ENCODE peak calls at places on chromosomes 12 and 14, in four cellular contexts. N is OCI-LY7, S is coronary artery, H is GM06990. G is an unnamed sample.

GRCh38 chr12:131737485-131737827 is 26.6 kb downstream of the SFSWAP start:
- DNase-seq in N (no peak), S (no peak), H (no peak), G (no peak)

GRCh38 chr12:116556964-116557706 is 2.0 kb upstream of the MAP1LC3B2 start:
- DNase-seq in N (no peak), S (no peak), H (no peak), G (no peak)

GRCh38 chr12:122687091-122687490 is 16.1 kb downstream of the HCAR2 start:
- DNase-seq in N (no peak), S (no peak), H (no peak), G (no peak)

GRCh38 chr12:49868449-49868848 is 25.5 kb upstream of the BCDIN3D start:
- DNase-seq in N (no peak), H (no peak), S (peak), G (no peak)

GRCh38 chr14:79011091-79011919 is 841.1 kb downstream of the NRXN3 start:
- DNase-seq in S (no peak), H (no peak), N (peak), G (no peak)

GRCh38 chr12:40170593-40170992 is 54.2 kb upstream of the LRRK2 start:
- DNase-seq in S (no peak), N (no peak), H (no peak), G (no peak)

GRCh38 chr12:132488127-132489077 is 1.5 kb upstream of the FBRSL1 start:
- DNase-seq in S (no peak), H (no peak), N (peak), G (no peak)

GRCh38 chr12:93622485-93622884 is 50.0 kb downstream of the SOCS2 start:
- DNase-seq in N (no peak), S (no peak), H (no peak), G (peak)

GRCh38 chr12:62772556-62772955 is 162.4 kb downstream of the PPM1H start:
- DNase-seq in H (no peak), S (no peak), N (no peak), G (no peak)

GRCh38 chr14:71629250-71629649 is 303.0 kb upstream of the RGS6 start:
- DNase-seq in S (no peak), H (no peak), N (no peak), G (no peak)

GRCh38 chr12:21248679-21249078 is 86.0 kb downstream of the SLCO1A2 start:
- DNase-seq in H (no peak), S (no peak), N (peak), G (no peak)

GRCh38 chr14:24100197-24100981 is 6.3 kb downstream of the PCK2 start:
- DNase-seq in H (no peak), S (no peak), N (no peak), G (no peak)

GRCh38 chr12:108825205-108825950 is 32.0 kb downstream of the SSH1 start:
- DNase-seq in S (no peak), N (no peak), H (no peak), G (no peak)

GRCh38 chr14:61255968-61256367 is 25.2 kb downstream of the TMEM30B start:
- DNase-seq in S (no peak), H (no peak), N (no peak), G (no peak)

GRCh38 chr14:29755311-29756052 is 172.2 kb downstream of the PRKD1 start:
- DNase-seq in H (no peak), N (no peak), S (no peak), G (no peak)

GRCh38 chr14:95319312-95320075 is at the start of gene CLMN:
- DNase-seq in S (no peak), N (peak), H (peak), G (peak)

GRCh38 chr12:92065018-92065499 is 80.6 kb downstream of the BTG1 start:
- DNase-seq in S (no peak), N (peak), H (peak), G (no peak)

GRCh38 chr12:114679452-114679875 is 4.5 kb downstream of the TBX3 start:
- DNase-seq in S (no peak), H (no peak), N (no peak), G (no peak)

GRCh38 chr12:72453079-72453478 is 180.9 kb downstream of the TRHDE start:
- DNase-seq in S (no peak), N (no peak), H (no peak), G (no peak)

GRCh38 chr12:58443273-58443980 is 476.9 kb downstream of the LRIG3 start:
- DNase-seq in N (peak), S (no peak), H (no peak), G (no peak)

GRCh38 chr12:116563262-116563661 is 4.1 kb downstream of the MAP1LC3B2 start:
- DNase-seq in H (no peak), S (no peak), N (no peak), G (no peak)

GRCh38 chr12:112130461-112130998 is 5.2 kb downstream of the TRAFD1 start:
- DNase-seq in H (peak), N (peak), S (no peak), G (no peak)

DNA sequence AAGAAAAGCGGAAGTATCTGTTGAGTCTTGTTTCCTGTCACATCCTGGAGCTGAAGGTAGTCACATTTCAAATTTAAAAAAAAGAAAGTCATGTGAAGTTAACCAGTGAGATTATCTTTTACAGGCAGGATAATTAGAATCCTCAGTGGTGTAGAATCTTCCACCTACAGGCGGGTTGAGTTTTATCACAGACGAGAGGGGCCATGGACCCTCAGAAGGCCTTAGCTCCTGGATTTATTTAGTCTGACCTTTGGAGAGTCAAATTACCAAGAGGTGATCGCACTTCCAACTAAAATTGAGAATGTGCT is 13.0 kb upstream of the GNG2 start:
- DNase-seq in N (no peak), S (no peak), H (no peak), G (no peak)
- H3K4me3 ChIP-seq in N (peak), S (no peak), H (peak), G (no peak)

GRCh38 chr14:68874746-68875155 is 81.9 kb upstream of the ZFP36L1 start:
- DNase-seq in N (peak), S (no peak), H (no peak), G (no peak)
- H3K4me3 ChIP-seq in N (peak), S (no peak), H (no peak), G (no peak)

GRCh38 chr12:46265734-46266133 is 3.1 kb downstream of the SLC38A1 start:
- DNase-seq in H (no peak), S (no peak), N (no peak), G (no peak)
- H3K4me3 ChIP-seq in H (peak), S (no peak), N (peak), G (no peak)

DNA sequence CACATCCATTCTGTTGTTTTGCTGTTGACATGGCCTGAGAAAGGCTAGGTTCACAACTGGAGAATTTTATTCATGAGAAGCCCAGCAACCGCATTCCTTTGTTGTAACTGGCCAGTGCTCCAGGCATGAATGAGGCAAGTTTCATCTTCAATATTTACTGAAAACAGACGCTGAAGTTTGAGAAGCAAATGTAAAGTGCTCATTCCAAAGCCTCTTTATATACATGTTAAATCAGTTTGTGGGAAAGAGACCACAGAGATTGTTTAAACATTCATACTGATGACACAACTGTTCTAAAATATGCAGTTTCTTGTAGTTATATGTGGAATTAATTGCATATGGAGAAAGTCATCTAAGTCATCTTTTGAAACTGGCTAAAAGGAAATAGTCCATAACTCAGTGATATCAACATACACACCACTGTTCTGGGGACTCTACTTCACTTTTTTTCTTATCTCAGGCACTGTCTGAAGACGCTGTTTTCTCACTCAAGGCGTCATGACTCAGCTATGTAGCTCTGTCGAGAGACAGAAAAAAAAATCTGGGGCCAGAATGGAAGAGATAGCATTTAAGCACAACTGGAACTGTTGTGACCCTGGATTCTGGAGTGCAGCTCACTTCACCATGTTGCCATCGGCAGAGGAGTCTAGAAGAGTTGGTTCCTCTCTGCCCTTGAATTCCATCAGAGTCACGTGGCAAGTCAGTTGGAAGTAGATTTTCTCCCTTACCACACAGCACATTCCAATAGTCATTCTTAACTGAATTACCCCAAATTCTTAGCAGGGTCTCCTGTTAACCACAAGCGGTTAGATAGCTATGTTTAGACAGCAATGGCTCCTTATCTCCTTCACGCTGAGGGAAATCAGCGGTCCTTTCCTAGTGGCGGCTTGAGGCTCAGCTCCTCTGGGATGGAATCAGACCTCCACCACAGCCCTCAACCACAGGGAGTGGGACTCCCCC is 258.4 kb upstream of the HMGA2 start:
- DNase-seq in H (no peak), N (no peak), S (no peak), G (no peak)
- H3K4me3 ChIP-seq in H (no peak), N (no peak), S (no peak), G (no peak)

GRCh38 chr12:84913151-84913550 is 552 bp upstream of the SLC6A15 start:
- DNase-seq in N (no peak), H (no peak), S (no peak), G (no peak)
- H3K4me3 ChIP-seq in N (no peak), H (no peak), S (peak), G (no peak)